ENCODE peak calls at places on chromosomes 16 and 17, in six cellular contexts. T is H1, Q is A549, L is HepG2, G is GM12878, S is K562. I is an unnamed sample.

GRCh38 chr17:48100160-48100559 is 1.1 kb downstream of the CBX1 start:
- DNase-seq in S (no peak), T (no peak), G (no peak), L (no peak), Q (no peak), I (no peak)

GRCh38 chr17:50423553-50424159 is 2.4 kb upstream of the ACSF2 start:
- DNase-seq in G (no peak), L (peak), S (peak), T (no peak), Q (peak), I (no peak)

GRCh38 chr17:40317345-40317873 is 8.4 kb downstream of the RARA start:
- DNase-seq in T (peak), S (peak), L (peak), Q (peak), G (no peak), I (peak)

GRCh38 chr16:77443834-77444460 is 9.1 kb upstream of the ADAMTS18 start:
- DNase-seq in G (no peak), Q (no peak), S (no peak), L (no peak), T (no peak), I (no peak)

GRCh38 chr16:75420987-75421819 is 12.1 kb downstream of the CFDP1 start:
- DNase-seq in Q (peak), G (no peak), S (peak), L (peak), T (peak), I (peak)

GRCh38 chr17:6069611-6070279 is 434 bp upstream of the WSCD1 start:
- DNase-seq in G (no peak), T (peak), S (no peak), Q (peak), L (no peak), I (no peak)

GRCh38 chr16:58481931-58482330 is 18.0 kb upstream of the NDRG4 start:
- DNase-seq in G (no peak), Q (no peak), S (no peak), T (no peak), L (no peak), I (no peak)

GRCh38 chr17:835263-835662 is 53.1 kb downstream of the MRM3 start:
- DNase-seq in L (peak), S (no peak), T (no peak), Q (no peak), G (no peak), I (no peak)

GRCh38 chr17:62724398-62725146 is 83.5 kb downstream of the MARCHF10 start:
- DNase-seq in T (no peak), Q (no peak), L (no peak), S (no peak), G (peak), I (no peak)

GRCh38 chr17:54848368-54848987 is 52.2 kb upstream of the TOM1L1 start:
- DNase-seq in Q (no peak), S (no peak), G (no peak), T (no peak), L (no peak), I (no peak)
- TF ChIP-seq CHD2 in Q (no peak), S (no peak), G (no peak), T (no peak), L (no peak), I (no peak)

GRCh38 chr16:80200079-80200478 is 340.7 kb upstream of the DYNLRB2 start:
- DNase-seq in T (no peak), S (no peak), L (no peak), Q (peak), G (no peak), I (no peak)

GRCh38 chr16:80199614-80200013 is 341.2 kb upstream of the DYNLRB2 start:
- DNase-seq in S (no peak), Q (no peak), L (no peak), T (no peak), G (no peak), I (no peak)

GRCh38 chr16:80198995-80199299 is 341.8 kb upstream of the DYNLRB2 start:
- DNase-seq in T (no peak), Q (no peak), L (no peak), G (no peak), S (no peak), I (no peak)

GRCh38 chr16:80197790-80198201 is 343.0 kb upstream of the DYNLRB2 start:
- DNase-seq in S (no peak), L (peak), Q (peak), G (no peak), T (no peak), I (no peak)

GRCh38 chr16:80198265-80198994 is 342.4 kb upstream of the DYNLRB2 start:
- DNase-seq in T (no peak), L (peak), G (no peak), S (no peak), Q (peak), I (no peak)
- TF ChIP-seq CHD2 in T (no peak), L (no peak), G (no peak), S (no peak), Q (no peak), I (no peak)

GRCh38 chr16:47037746-47038458 is 64.4 kb upstream of the DNAJA2 start:
- DNase-seq in T (peak), G (peak), L (peak), S (peak), Q (peak), I (peak)

GRCh38 chr16:47034455-47034854 is 61.0 kb upstream of the DNAJA2 start:
- DNase-seq in L (no peak), Q (no peak), T (no peak), G (no peak), S (no peak), I (no peak)

GRCh38 chr16:47035436-47035835 is 62.0 kb upstream of the DNAJA2 start:
- DNase-seq in T (no peak), S (no peak), G (no peak), Q (no peak), L (no peak), I (no peak)

GRCh38 chr16:47036201-47036600 is 62.7 kb upstream of the DNAJA2 start:
- DNase-seq in S (no peak), T (no peak), L (no peak), Q (no peak), G (no peak), I (no peak)

GRCh38 chr16:47037396-47037745 is 63.9 kb upstream of the DNAJA2 start:
- DNase-seq in T (no peak), S (peak), L (no peak), G (no peak), Q (peak), I (no peak)
- TF ChIP-seq CHD2 in T (no peak), S (no peak), L (no peak), G (no peak), Q (no peak), I (no peak)

GRCh38 chr16:73176577-73177013 is 128.7 kb upstream of the ZFHX3 start:
- DNase-seq in Q (peak), L (peak), T (no peak), S (no peak), G (no peak), I (no peak)
- TF ChIP-seq CHD2 in Q (no peak), L (no peak), T (no peak), S (no peak), G (no peak), I (no peak)

GRCh38 chr17:28345420-28346198 is 10.0 kb downstream of the TNFAIP1 start:
- DNase-seq in L (no peak), S (no peak), T (no peak), Q (no peak), G (no peak), I (no peak)
- TF ChIP-seq CHD2 in L (no peak), S (no peak), T (no peak), Q (no peak), G (no peak), I (no peak)

DNA sequence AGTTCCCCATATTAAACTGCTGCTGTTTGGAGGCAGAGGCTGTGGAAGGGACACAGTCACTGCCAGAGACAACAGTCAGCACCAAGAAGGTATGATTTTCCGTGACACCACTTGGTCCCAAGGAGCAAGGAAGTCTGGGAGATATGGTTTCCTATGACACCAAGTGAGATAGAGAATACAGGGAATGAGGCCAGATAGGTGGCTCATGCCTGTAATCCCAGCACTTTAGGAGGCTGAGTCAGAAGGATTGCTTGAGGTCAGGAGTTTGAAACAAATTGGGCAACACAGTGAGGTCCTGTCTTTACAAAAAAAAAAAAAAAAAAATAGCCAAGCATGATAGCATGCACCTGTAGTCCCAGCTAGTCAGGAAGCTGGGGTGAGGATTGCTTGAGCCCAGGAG is 90.8 kb downstream of the ABCC12 start:
- DNase-seq in T (no peak), L (no peak), Q (no peak), G (no peak), S (no peak), I (no peak)
- TF ChIP-seq CHD2 in T (no peak), L (no peak), Q (no peak), G (no peak), S (no peak), I (no peak)

GRCh38 chr16:88588148-88588547 is 17.9 kb downstream of the ZC3H18 start:
- DNase-seq in S (no peak), L (no peak), Q (no peak), T (no peak), G (no peak), I (no peak)
- TF ChIP-seq CHD2 in S (no peak), L (no peak), Q (no peak), T (no peak), G (no peak), I (no peak)